ENCODE peak calls at places on chromosomes 7 and 10, in five cellular contexts. One of them, this sample, is unnamed.

GRCh38 chr7:70761711-70762328 is 370.1 kb upstream of the GALNT17 start:
- DNase-seq in breast epithelium: no peak
- DNase-seq in neuronal stem cell: no peak
- DNase-seq in transverse colon: no peak
- DNase-seq in stomach: no peak
- DNase-seq in this sample: no peak

GRCh38 chr10:101120884-101121660 is 10.0 kb upstream of the TLX1 start:
- DNase-seq in breast epithelium: no peak
- DNase-seq in neuronal stem cell: no peak
- DNase-seq in transverse colon: peak
- DNase-seq in stomach: peak
- DNase-seq in this sample: no peak

GRCh38 chr10:132001238-132001977 is 19.7 kb upstream of the BNIP3 start:
- DNase-seq in breast epithelium: no peak
- DNase-seq in neuronal stem cell: no peak
- DNase-seq in transverse colon: no peak
- DNase-seq in stomach: no peak
- DNase-seq in this sample: no peak

GRCh38 chr7:90625562-90625961 is 29.4 kb downstream of the CDK14 start:
- DNase-seq in breast epithelium: peak
- DNase-seq in neuronal stem cell: peak
- DNase-seq in transverse colon: peak
- DNase-seq in stomach: no peak
- DNase-seq in this sample: no peak

GRCh38 chr10:22042557-22043326 is 39.2 kb upstream of the DNAJC1 start:
- DNase-seq in breast epithelium: no peak
- DNase-seq in neuronal stem cell: peak
- DNase-seq in transverse colon: no peak
- DNase-seq in stomach: no peak
- DNase-seq in this sample: no peak

GRCh38 chr10:24920907-24921881 is 31.2 kb downstream of the PRTFDC1 start:
- DNase-seq in breast epithelium: peak
- DNase-seq in neuronal stem cell: no peak
- DNase-seq in transverse colon: peak
- DNase-seq in stomach: no peak
- DNase-seq in this sample: no peak

GRCh38 chr10:15433850-15434537 is 62.9 kb upstream of the FAM171A1 start:
- DNase-seq in breast epithelium: no peak
- DNase-seq in neuronal stem cell: peak
- DNase-seq in transverse colon: no peak
- DNase-seq in stomach: no peak
- DNase-seq in this sample: peak

GRCh38 chr10:15813415-15813814 is 46.9 kb downstream of the MINDY3 start:
- DNase-seq in breast epithelium: no peak
- DNase-seq in neuronal stem cell: no peak
- DNase-seq in transverse colon: no peak
- DNase-seq in stomach: no peak
- DNase-seq in this sample: no peak

GRCh38 chr7:13904689-13905088 is 84.8 kb downstream of the ETV1 start:
- DNase-seq in breast epithelium: no peak
- DNase-seq in neuronal stem cell: no peak
- DNase-seq in transverse colon: no peak
- DNase-seq in stomach: no peak
- DNase-seq in this sample: no peak

GRCh38 chr7:33248663-33249062 is 119.3 kb downstream of the BBS9 start:
- DNase-seq in breast epithelium: no peak
- DNase-seq in neuronal stem cell: no peak
- DNase-seq in transverse colon: no peak
- DNase-seq in stomach: no peak
- DNase-seq in this sample: no peak

GRCh38 chr7:1124816-1125602 is 35.0 kb downstream of the ZFAND2A start:
- DNase-seq in breast epithelium: no peak
- DNase-seq in neuronal stem cell: no peak
- DNase-seq in transverse colon: no peak
- DNase-seq in stomach: peak
- DNase-seq in this sample: no peak

GRCh38 chr7:1121886-1122831 is 34.2 kb downstream of the GPER1 start:
- DNase-seq in breast epithelium: no peak
- DNase-seq in neuronal stem cell: no peak
- DNase-seq in transverse colon: no peak
- DNase-seq in stomach: no peak
- DNase-seq in this sample: no peak

GRCh38 chr7:1124164-1124563 is 35.8 kb downstream of the ZFAND2A start:
- DNase-seq in breast epithelium: no peak
- DNase-seq in neuronal stem cell: no peak
- DNase-seq in transverse colon: no peak
- DNase-seq in stomach: no peak
- DNase-seq in this sample: no peak

GRCh38 chr7:1122832-1123501 is 35.1 kb downstream of the GPER1 start:
- DNase-seq in breast epithelium: no peak
- DNase-seq in neuronal stem cell: no peak
- DNase-seq in transverse colon: no peak
- DNase-seq in stomach: no peak
- DNase-seq in this sample: no peak

GRCh38 chr7:1123721-1124120 is 35.8 kb downstream of the GPER1 start:
- DNase-seq in breast epithelium: no peak
- DNase-seq in neuronal stem cell: peak
- DNase-seq in transverse colon: peak
- DNase-seq in stomach: peak
- DNase-seq in this sample: peak
- H3K27ac ChIP-seq in breast epithelium: peak
- H3K27ac ChIP-seq in neuronal stem cell: peak
- H3K27ac ChIP-seq in transverse colon: peak
- H3K27ac ChIP-seq in stomach: peak
- H3K27ac ChIP-seq in this sample: peak

GRCh38 chr10:31581741-31582323 is 262.8 kb downstream of the ZEB1 start:
- DNase-seq in breast epithelium: no peak
- DNase-seq in neuronal stem cell: no peak
- DNase-seq in transverse colon: no peak
- DNase-seq in stomach: no peak
- DNase-seq in this sample: no peak
- H3K27ac ChIP-seq in breast epithelium: no peak
- H3K27ac ChIP-seq in neuronal stem cell: no peak
- H3K27ac ChIP-seq in transverse colon: peak
- H3K27ac ChIP-seq in stomach: peak
- H3K27ac ChIP-seq in this sample: no peak

DNA sequence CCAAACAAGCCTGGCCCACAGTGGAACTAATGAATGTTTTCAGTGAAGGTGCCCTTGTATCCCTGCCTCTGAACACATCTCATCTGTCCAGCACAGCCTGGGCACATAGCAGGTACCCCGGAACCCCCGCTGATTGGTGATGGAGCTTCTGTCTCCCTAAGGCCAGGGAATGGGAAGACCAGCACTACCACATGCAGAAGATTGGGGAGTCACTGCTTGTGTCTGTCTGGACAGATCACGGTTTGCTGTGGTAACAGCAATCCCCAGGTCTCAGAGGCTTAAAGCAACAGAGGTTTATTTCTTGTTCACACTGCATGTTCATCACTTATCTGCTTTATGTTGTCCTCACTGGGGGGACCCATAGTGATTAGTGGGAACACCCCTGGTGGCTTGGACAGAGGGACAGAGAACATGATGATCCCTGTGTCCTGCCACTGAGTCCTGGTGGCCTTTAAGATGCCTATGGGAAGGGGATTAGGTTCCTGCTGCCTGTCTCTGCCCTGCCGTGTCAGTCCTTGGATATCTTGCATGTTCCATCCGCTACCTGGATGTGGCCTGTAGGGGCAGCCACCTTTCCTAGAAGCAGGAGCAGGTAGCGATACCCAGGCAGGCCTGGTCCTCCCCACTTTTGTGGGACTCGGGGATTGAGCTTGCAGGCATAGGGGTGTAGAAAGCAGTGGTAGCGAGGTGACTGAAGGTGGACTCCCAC is 3.6 kb downstream of the TSPAN14 start:
- DNase-seq in breast epithelium: no peak
- DNase-seq in neuronal stem cell: no peak
- DNase-seq in transverse colon: no peak
- DNase-seq in stomach: no peak
- DNase-seq in this sample: no peak
- H3K27ac ChIP-seq in breast epithelium: peak
- H3K27ac ChIP-seq in neuronal stem cell: no peak
- H3K27ac ChIP-seq in transverse colon: peak
- H3K27ac ChIP-seq in stomach: peak
- H3K27ac ChIP-seq in this sample: peak

GRCh38 chr7:75058406-75058805 is 15.2 kb downstream of the RCC1L start:
- DNase-seq in breast epithelium: no peak
- DNase-seq in neuronal stem cell: no peak
- DNase-seq in transverse colon: no peak
- DNase-seq in stomach: no peak
- DNase-seq in this sample: no peak
- H3K27ac ChIP-seq in breast epithelium: no peak
- H3K27ac ChIP-seq in neuronal stem cell: no peak
- H3K27ac ChIP-seq in transverse colon: no peak
- H3K27ac ChIP-seq in stomach: no peak
- H3K27ac ChIP-seq in this sample: no peak

DNA sequence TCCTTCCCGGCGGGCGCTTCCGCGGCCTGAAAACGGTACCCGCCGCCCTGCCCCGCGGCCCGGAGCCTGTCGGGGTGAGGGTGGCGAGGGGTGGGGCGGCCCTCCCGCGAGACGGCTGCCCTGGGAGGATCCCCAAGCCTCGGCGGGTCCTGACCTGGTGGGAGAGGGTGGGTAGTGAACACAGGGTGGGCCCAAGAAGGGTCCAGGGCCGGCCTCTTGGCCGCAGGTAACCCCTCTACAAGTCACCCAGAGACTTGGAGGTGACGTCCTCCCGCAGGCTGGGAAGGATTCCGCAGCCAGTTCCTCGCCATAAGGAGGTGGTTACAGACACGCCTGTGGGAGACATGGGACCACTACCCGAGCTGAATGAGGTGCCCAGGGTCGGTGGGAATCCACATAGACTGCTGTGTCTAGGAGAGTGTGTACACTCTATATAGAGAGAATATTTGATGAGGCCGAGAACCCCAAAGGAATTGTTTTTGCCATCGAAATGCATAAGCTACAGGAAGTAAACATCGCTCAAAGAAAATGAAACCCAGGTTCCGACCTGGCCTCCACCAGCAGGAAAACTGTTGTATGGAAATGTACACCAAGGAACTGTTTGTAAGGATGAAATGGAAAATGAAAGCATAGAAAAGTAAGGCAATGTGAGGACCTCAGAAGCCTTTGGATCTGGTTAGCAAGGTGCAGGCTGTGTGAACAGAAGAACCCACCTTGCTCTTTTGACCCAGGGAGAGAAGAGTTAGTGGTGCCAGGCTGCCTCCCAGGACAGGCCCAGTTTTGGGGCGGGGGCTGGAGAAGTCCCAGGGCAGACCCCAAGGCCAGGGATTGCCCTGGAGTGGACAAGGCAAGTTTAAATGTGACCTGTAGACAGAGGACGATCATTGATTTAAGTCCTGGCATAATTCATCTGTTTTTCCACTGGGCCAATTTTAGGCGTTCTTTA is 659 bp downstream of the OPTN start:
- DNase-seq in breast epithelium: peak
- DNase-seq in neuronal stem cell: peak
- DNase-seq in transverse colon: peak
- DNase-seq in stomach: peak
- DNase-seq in this sample: peak
- H3K27ac ChIP-seq in breast epithelium: peak
- H3K27ac ChIP-seq in neuronal stem cell: no peak
- H3K27ac ChIP-seq in transverse colon: peak
- H3K27ac ChIP-seq in stomach: peak
- H3K27ac ChIP-seq in this sample: peak

GRCh38 chr10:96922978-96923948 is 91.2 kb downstream of the LCOR start:
- DNase-seq in breast epithelium: no peak
- DNase-seq in neuronal stem cell: no peak
- DNase-seq in transverse colon: no peak
- DNase-seq in stomach: no peak
- DNase-seq in this sample: no peak
- H3K27ac ChIP-seq in breast epithelium: no peak
- H3K27ac ChIP-seq in neuronal stem cell: no peak
- H3K27ac ChIP-seq in transverse colon: no peak
- H3K27ac ChIP-seq in stomach: no peak
- H3K27ac ChIP-seq in this sample: no peak

GRCh38 chr10:74839708-74840107 is 13.3 kb downstream of the KAT6B start:
- DNase-seq in breast epithelium: no peak
- DNase-seq in neuronal stem cell: no peak
- DNase-seq in transverse colon: no peak
- DNase-seq in stomach: no peak
- DNase-seq in this sample: no peak

GRCh38 chr10:74842301-74842700 is 15.9 kb downstream of the KAT6B start:
- DNase-seq in breast epithelium: no peak
- DNase-seq in neuronal stem cell: no peak
- DNase-seq in transverse colon: no peak
- DNase-seq in stomach: no peak
- DNase-seq in this sample: no peak

GRCh38 chr10:74836855-74837254 is 10.5 kb downstream of the KAT6B start:
- DNase-seq in breast epithelium: no peak
- DNase-seq in neuronal stem cell: no peak
- DNase-seq in transverse colon: no peak
- DNase-seq in stomach: no peak
- DNase-seq in this sample: no peak

GRCh38 chr10:74837750-74838149 is 11.3 kb downstream of the KAT6B start:
- DNase-seq in breast epithelium: no peak
- DNase-seq in neuronal stem cell: no peak
- DNase-seq in transverse colon: no peak
- DNase-seq in stomach: no peak
- DNase-seq in this sample: no peak

DNA sequence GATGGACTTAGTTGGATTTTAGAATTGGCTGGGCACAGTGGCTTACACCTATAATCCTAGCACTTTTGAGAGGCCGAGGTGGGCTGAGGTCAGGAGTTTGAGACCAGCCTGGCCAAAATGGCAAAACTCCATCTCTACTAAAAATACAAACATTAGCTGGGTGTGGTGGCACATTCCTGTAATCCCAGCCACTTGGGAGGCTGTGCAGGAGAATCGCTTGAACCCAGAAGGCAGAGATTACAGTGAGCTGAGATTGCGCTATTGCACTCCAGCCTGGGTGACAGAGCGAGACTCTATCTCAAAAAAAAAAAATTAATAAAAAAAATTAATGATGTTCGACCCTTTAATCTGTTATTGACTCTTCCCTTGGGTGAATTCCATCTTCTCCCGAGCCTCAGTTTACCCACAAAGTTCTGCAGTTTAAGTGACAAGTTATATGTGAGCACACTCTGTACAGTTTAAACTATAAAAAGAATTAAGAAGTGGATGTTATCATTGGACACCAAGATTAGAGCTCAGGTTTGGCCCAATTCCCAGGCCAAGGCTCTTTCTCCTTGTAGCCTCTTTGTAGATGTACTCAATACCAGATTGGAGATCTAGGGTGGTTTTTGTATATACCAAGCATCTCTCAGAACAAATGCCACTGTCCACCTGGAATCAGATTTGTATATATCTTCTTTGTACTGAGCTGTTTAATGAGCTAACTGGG is 15.0 kb downstream of the KAT6B start:
- DNase-seq in breast epithelium: no peak
- DNase-seq in neuronal stem cell: no peak
- DNase-seq in transverse colon: no peak
- DNase-seq in stomach: peak
- DNase-seq in this sample: no peak
- H3K27ac ChIP-seq in breast epithelium: peak
- H3K27ac ChIP-seq in neuronal stem cell: no peak
- H3K27ac ChIP-seq in transverse colon: peak
- H3K27ac ChIP-seq in stomach: peak
- H3K27ac ChIP-seq in this sample: no peak

This sample was measured in substantia nigra.